ENCODE peak calls at places on chromosomes 16 and 17, in seven cellular contexts. A is AG09319, X is lower lobe of right lung, J is BJ, W is left ventricle myocardium inferior, C is thoracic aorta, B is lower leg skin. K is an unnamed sample.

GRCh38 chr16:87608400-87608985 is 6.2 kb downstream of the JPH3 start:
- DNase-seq in J (no peak), B (no peak), A (no peak), X (no peak), W (peak; percentile 57), C (no peak), K (no peak)

GRCh38 chr17:77407321-77408277 is 266.8 kb downstream of the SEC14L1 start:
- DNase-seq in W (no peak), A (no peak), B (no peak), C (no peak), X (no peak), J (no peak), K (no peak)

GRCh38 chr16:51880776-51881175 is 666.2 kb downstream of the TOX3 start:
- DNase-seq in C (no peak), W (no peak), B (no peak), A (peak; percentile 49), X (no peak), J (peak; percentile 58), K (no peak)

GRCh38 chr16:77888786-77889185 is 100.4 kb downstream of the VAT1L start:
- DNase-seq in C (no peak), W (no peak), B (no peak), A (no peak), J (no peak), X (no peak), K (no peak)

GRCh38 chr17:10061131-10061581 is 137.2 kb downstream of the GAS7 start:
- DNase-seq in J (peak; percentile 69), X (no peak), A (peak; percentile 82), B (peak; percentile 60), C (no peak), W (no peak), K (no peak)

GRCh38 chr17:38663125-38663751 is 11.5 kb downstream of the EPOP start:
- DNase-seq in A (no peak), J (no peak), W (peak; percentile 46), X (peak; percentile 74), B (no peak), C (no peak), K (peak; percentile 83)

GRCh38 chr16:87461466-87461975 is 31.3 kb downstream of the ZCCHC14 start:
- DNase-seq in B (peak; percentile 69), X (peak; percentile 94), C (peak; percentile 23), W (peak; percentile 45), A (no peak), J (no peak), K (no peak)

GRCh38 chr17:78539771-78540170 is 37.4 kb downstream of the DNAH17 start:
- DNase-seq in B (no peak), J (no peak), X (no peak), A (no peak), C (no peak), W (no peak), K (no peak)

GRCh38 chr17:40087049-40087794 is 13.2 kb downstream of the NR1D1 start:
- DNase-seq in W (no peak), B (no peak), J (no peak), C (no peak), X (no peak), A (no peak), K (no peak)

GRCh38 chr17:47789611-47790520 is 31.7 kb downstream of the OSBPL7 start:
- DNase-seq in J (no peak), B (no peak), W (peak; percentile 47), X (peak; percentile 58), A (no peak), C (no peak), K (peak; percentile 37)

DNA sequence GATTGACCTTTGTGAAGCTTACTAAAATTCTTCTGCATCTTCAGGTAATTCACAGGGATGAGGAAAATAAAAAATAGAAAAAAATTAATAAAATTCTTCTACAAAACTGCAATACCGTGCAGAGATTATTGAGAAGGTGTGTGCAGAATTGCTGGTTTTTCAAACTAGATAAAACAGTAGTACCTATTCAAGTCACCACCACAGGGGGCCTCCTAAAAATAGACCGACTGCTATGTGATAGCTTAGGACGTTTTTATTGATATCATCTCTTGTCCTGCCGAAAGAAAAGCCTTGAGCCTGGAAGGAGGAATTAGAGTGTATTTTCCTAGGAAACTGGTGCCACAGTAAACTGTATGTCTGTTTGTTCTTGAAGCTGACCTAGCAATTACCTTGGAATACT is 325.9 kb downstream of the ZFHX3 start:
- DNase-seq in C (no peak), B (no peak), X (no peak), W (no peak), J (no peak), A (no peak), K (no peak)
- TF ChIP-seq CTCF in C (no peak), B (no peak), X (no peak), W (no peak), J (no peak), A (no peak), K (no peak)

GRCh38 chr17:44733753-44734152 is 25.0 kb upstream of the ADAM11 start:
- DNase-seq in C (no peak), X (no peak), J (no peak), B (no peak), A (no peak), W (no peak), K (peak; percentile 49)

GRCh38 chr17:44741316-44741715 is 17.5 kb upstream of the ADAM11 start:
- DNase-seq in B (no peak), X (no peak), A (no peak), J (no peak), W (no peak), C (no peak), K (no peak)

GRCh38 chr17:44734272-44734671 is 24.5 kb upstream of the ADAM11 start:
- DNase-seq in B (no peak), X (no peak), J (no peak), A (no peak), W (no peak), C (no peak), K (no peak)

GRCh38 chr17:44738214-44738906 is 20.4 kb upstream of the ADAM11 start:
- DNase-seq in J (no peak), C (no peak), A (no peak), X (no peak), B (no peak), W (no peak), K (no peak)

DNA sequence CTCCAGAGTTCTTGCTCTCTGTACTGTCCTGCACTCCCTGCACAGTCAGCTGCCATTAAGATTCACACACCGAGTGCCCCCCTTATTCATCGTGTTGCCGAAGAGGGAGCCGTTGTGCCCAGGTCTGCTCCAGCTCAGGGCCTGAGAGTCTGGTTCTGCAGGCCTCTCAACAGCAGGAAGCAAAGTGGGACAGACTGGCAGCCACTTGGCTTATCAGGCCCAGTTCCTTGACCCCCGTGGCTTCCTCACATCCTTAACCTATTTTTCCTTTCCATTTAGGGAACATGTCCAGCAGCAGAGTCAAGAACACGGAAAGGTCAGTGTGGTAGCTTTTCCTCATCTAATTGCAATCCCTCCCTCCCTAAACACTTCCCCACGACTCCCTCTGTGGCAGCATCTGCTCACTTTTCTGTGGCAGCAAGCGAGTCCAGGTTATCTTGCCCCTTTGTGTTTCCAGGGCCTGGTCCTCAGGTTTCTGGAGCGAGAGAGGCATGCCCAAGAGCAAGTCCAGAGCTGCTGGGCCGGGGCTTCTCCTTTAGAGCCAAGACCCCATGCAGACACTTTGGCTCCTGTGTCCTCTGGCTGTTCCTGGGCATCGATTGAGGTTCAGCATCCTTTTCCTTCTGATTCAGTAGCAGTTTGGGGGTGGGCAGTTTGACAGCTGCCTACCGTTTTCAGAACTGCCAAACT is 22.1 kb upstream of the ADAM11 start:
- DNase-seq in W (no peak), B (no peak), A (no peak), C (no peak), J (no peak), X (no peak), K (no peak)
- TF ChIP-seq CTCF in W (no peak), B (no peak), A (no peak), C (no peak), J (no peak), X (no peak), K (no peak)

GRCh38 chr16:88645455-88645854 is 5.4 kb downstream of the CYBA start:
- DNase-seq in B (no peak), J (no peak), X (no peak), W (no peak), A (no peak), C (no peak), K (no peak)

GRCh38 chr16:88643546-88643932 is 5.2 kb downstream of the IL17C start:
- DNase-seq in J (no peak), W (no peak), X (no peak), B (no peak), A (no peak), C (no peak), K (no peak)

GRCh38 chr16:88640520-88641247 is 2.3 kb downstream of the IL17C start:
- DNase-seq in J (no peak), B (no peak), X (no peak), A (no peak), W (no peak), C (no peak), K (no peak)

GRCh38 chr16:88645941-88646340 is 4.9 kb downstream of the CYBA start:
- DNase-seq in X (no peak), A (no peak), B (no peak), J (no peak), W (no peak), C (no peak), K (no peak)

GRCh38 chr16:88642881-88643545 is 4.6 kb downstream of the IL17C start:
- DNase-seq in A (no peak), W (no peak), B (no peak), J (no peak), C (no peak), X (peak; percentile 47), K (no peak)
- TF ChIP-seq CTCF in A (no peak), W (no peak), B (no peak), J (no peak), C (no peak), X (no peak), K (no peak)

GRCh38 chr17:36935681-36936454 is 1.4 kb upstream of the LHX1 start:
- DNase-seq in B (no peak), X (no peak), C (no peak), W (no peak), J (no peak), A (no peak), K (peak; percentile 52)

GRCh38 chr17:36934759-36935630 is 2.3 kb upstream of the LHX1 start:
- DNase-seq in B (no peak), A (no peak), J (no peak), C (no peak), X (no peak), W (no peak), K (no peak)

GRCh38 chr17:36933174-36934143 is 3.8 kb upstream of the LHX1 start:
- DNase-seq in J (no peak), C (no peak), A (no peak), W (no peak), B (no peak), X (no peak), K (no peak)

GRCh38 chr17:36932383-36933173 is 4.7 kb upstream of the LHX1 start:
- DNase-seq in X (no peak), B (no peak), A (no peak), C (no peak), W (no peak), J (no peak), K (no peak)

DNA sequence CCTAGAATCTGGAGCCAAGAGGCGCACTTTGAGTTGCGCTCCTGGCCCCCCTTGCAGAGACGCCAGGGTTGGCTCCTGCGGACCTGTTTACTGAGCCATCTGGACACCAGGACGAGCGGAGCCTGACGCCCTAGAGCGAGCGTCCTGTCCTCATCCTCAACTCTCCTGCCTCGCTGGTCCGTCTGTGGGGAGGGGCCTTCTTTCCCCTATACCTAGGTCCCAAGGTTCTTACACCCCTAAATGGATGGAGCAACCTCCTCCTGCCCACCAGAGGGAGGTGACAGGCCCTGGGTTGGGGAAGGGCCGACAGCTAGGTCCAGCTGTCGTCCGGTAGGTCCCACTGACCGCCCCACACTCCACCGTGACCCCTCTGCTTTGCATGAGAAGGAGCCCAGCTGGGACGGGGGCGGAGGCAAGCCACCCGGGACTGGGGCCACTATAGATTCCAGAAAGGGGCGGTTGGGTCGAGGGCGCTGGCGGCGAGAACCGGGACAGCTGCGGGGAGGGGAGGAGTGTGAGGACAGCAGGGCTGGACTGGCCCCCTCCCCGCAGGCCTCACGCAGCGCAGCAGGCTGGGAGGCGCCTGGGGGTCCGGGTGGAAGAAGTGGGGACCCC is 3.0 kb upstream of the LHX1 start:
- DNase-seq in W (no peak), X (no peak), A (no peak), C (no peak), B (no peak), J (no peak), K (no peak)
- TF ChIP-seq CTCF in W (no peak), X (no peak), A (no peak), C (no peak), B (no peak), J (no peak), K (no peak)